ENCODE peak calls at places on chromosomes 3 and 15, in nine cellular contexts. One of them, this sample, is unnamed.

GRCh38 chr15:64090527-64090926 is 3.1 kb downstream of the CIAO2A start:
- DNase-seq in stimulated activated CD4-positive, alpha-beta T cell treated with anti-CD3 and anti-CD28 coated beads, Interleukin-1b, Interleukin-23, amount 100 ng/mL, for 24 hours: no peak
- DNase-seq in stimulated activated CD8-positive, alpha-beta memory T cell treated with anti-CD3 and anti-CD28 coated beads, Interleukin-15, amount 100 ng/mL, for 1 hour: no peak
- DNase-seq in hippocampal formation: no peak
- DNase-seq in lung: no peak
- DNase-seq in foreskin melanocyte: no peak
- DNase-seq in T-helper 2 cell: no peak
- DNase-seq in mucosa of descending colon: peak
- DNase-seq in NCI-H446 treated with DMSO at 0.1 percent for 48 hours: no peak
- DNase-seq in this sample: no peak

GRCh38 chr3:13379191-13379830 is 40.8 kb downstream of the NUP210 start:
- DNase-seq in stimulated activated CD4-positive, alpha-beta T cell treated with anti-CD3 and anti-CD28 coated beads, Interleukin-1b, Interleukin-23, amount 100 ng/mL, for 24 hours: no peak
- DNase-seq in stimulated activated CD8-positive, alpha-beta memory T cell treated with anti-CD3 and anti-CD28 coated beads, Interleukin-15, amount 100 ng/mL, for 1 hour: no peak
- DNase-seq in hippocampal formation: no peak
- DNase-seq in lung: no peak
- DNase-seq in foreskin melanocyte: peak
- DNase-seq in T-helper 2 cell: no peak
- DNase-seq in mucosa of descending colon: no peak
- DNase-seq in NCI-H446 treated with DMSO at 0.1 percent for 48 hours: no peak
- DNase-seq in this sample: no peak

GRCh38 chr15:30924353-30924752 is 20.6 kb downstream of the FAN1 start:
- DNase-seq in stimulated activated CD4-positive, alpha-beta T cell treated with anti-CD3 and anti-CD28 coated beads, Interleukin-1b, Interleukin-23, amount 100 ng/mL, for 24 hours: no peak
- DNase-seq in stimulated activated CD8-positive, alpha-beta memory T cell treated with anti-CD3 and anti-CD28 coated beads, Interleukin-15, amount 100 ng/mL, for 1 hour: no peak
- DNase-seq in hippocampal formation: no peak
- DNase-seq in lung: no peak
- DNase-seq in foreskin melanocyte: no peak
- DNase-seq in T-helper 2 cell: no peak
- DNase-seq in mucosa of descending colon: no peak
- DNase-seq in NCI-H446 treated with DMSO at 0.1 percent for 48 hours: no peak
- DNase-seq in this sample: no peak

GRCh38 chr3:150078983-150079739 is 108.5 kb upstream of the PFN2 start:
- DNase-seq in stimulated activated CD4-positive, alpha-beta T cell treated with anti-CD3 and anti-CD28 coated beads, Interleukin-1b, Interleukin-23, amount 100 ng/mL, for 24 hours: no peak
- DNase-seq in stimulated activated CD8-positive, alpha-beta memory T cell treated with anti-CD3 and anti-CD28 coated beads, Interleukin-15, amount 100 ng/mL, for 1 hour: no peak
- DNase-seq in hippocampal formation: no peak
- DNase-seq in lung: no peak
- DNase-seq in foreskin melanocyte: no peak
- DNase-seq in T-helper 2 cell: no peak
- DNase-seq in mucosa of descending colon: no peak
- DNase-seq in NCI-H446 treated with DMSO at 0.1 percent for 48 hours: peak
- DNase-seq in this sample: peak

GRCh38 chr3:149967067-149967685 is 3.5 kb downstream of the PFN2 start:
- DNase-seq in stimulated activated CD4-positive, alpha-beta T cell treated with anti-CD3 and anti-CD28 coated beads, Interleukin-1b, Interleukin-23, amount 100 ng/mL, for 24 hours: no peak
- DNase-seq in stimulated activated CD8-positive, alpha-beta memory T cell treated with anti-CD3 and anti-CD28 coated beads, Interleukin-15, amount 100 ng/mL, for 1 hour: no peak
- DNase-seq in hippocampal formation: no peak
- DNase-seq in lung: no peak
- DNase-seq in foreskin melanocyte: no peak
- DNase-seq in T-helper 2 cell: peak
- DNase-seq in mucosa of descending colon: no peak
- DNase-seq in NCI-H446 treated with DMSO at 0.1 percent for 48 hours: peak
- DNase-seq in this sample: no peak

GRCh38 chr3:192566706-192567290 is 160.5 kb downstream of the FGF12 start:
- DNase-seq in stimulated activated CD4-positive, alpha-beta T cell treated with anti-CD3 and anti-CD28 coated beads, Interleukin-1b, Interleukin-23, amount 100 ng/mL, for 24 hours: peak
- DNase-seq in stimulated activated CD8-positive, alpha-beta memory T cell treated with anti-CD3 and anti-CD28 coated beads, Interleukin-15, amount 100 ng/mL, for 1 hour: peak
- DNase-seq in hippocampal formation: peak
- DNase-seq in lung: peak
- DNase-seq in foreskin melanocyte: peak
- DNase-seq in T-helper 2 cell: no peak
- DNase-seq in mucosa of descending colon: peak
- DNase-seq in NCI-H446 treated with DMSO at 0.1 percent for 48 hours: peak
- DNase-seq in this sample: peak

GRCh38 chr15:74621936-74622335 is 6.3 kb downstream of the CLK3 start:
- DNase-seq in stimulated activated CD4-positive, alpha-beta T cell treated with anti-CD3 and anti-CD28 coated beads, Interleukin-1b, Interleukin-23, amount 100 ng/mL, for 24 hours: no peak
- DNase-seq in stimulated activated CD8-positive, alpha-beta memory T cell treated with anti-CD3 and anti-CD28 coated beads, Interleukin-15, amount 100 ng/mL, for 1 hour: no peak
- DNase-seq in hippocampal formation: no peak
- DNase-seq in lung: no peak
- DNase-seq in foreskin melanocyte: no peak
- DNase-seq in T-helper 2 cell: no peak
- DNase-seq in mucosa of descending colon: no peak
- DNase-seq in NCI-H446 treated with DMSO at 0.1 percent for 48 hours: no peak
- DNase-seq in this sample: no peak

GRCh38 chr3:142648950-142649349 is 52.8 kb downstream of the PLS1 start:
- DNase-seq in stimulated activated CD4-positive, alpha-beta T cell treated with anti-CD3 and anti-CD28 coated beads, Interleukin-1b, Interleukin-23, amount 100 ng/mL, for 24 hours: no peak
- DNase-seq in stimulated activated CD8-positive, alpha-beta memory T cell treated with anti-CD3 and anti-CD28 coated beads, Interleukin-15, amount 100 ng/mL, for 1 hour: no peak
- DNase-seq in hippocampal formation: no peak
- DNase-seq in lung: no peak
- DNase-seq in foreskin melanocyte: no peak
- DNase-seq in T-helper 2 cell: no peak
- DNase-seq in mucosa of descending colon: no peak
- DNase-seq in NCI-H446 treated with DMSO at 0.1 percent for 48 hours: no peak
- DNase-seq in this sample: no peak

GRCh38 chr3:184085389-184085852 is 11.4 kb upstream of the HTR3E start:
- DNase-seq in stimulated activated CD4-positive, alpha-beta T cell treated with anti-CD3 and anti-CD28 coated beads, Interleukin-1b, Interleukin-23, amount 100 ng/mL, for 24 hours: no peak
- DNase-seq in stimulated activated CD8-positive, alpha-beta memory T cell treated with anti-CD3 and anti-CD28 coated beads, Interleukin-15, amount 100 ng/mL, for 1 hour: no peak
- DNase-seq in hippocampal formation: no peak
- DNase-seq in lung: no peak
- DNase-seq in foreskin melanocyte: no peak
- DNase-seq in T-helper 2 cell: no peak
- DNase-seq in mucosa of descending colon: no peak
- DNase-seq in NCI-H446 treated with DMSO at 0.1 percent for 48 hours: no peak
- DNase-seq in this sample: no peak

GRCh38 chr15:90020041-90020735 is 19.1 kb downstream of the ZNF710 start:
- DNase-seq in stimulated activated CD4-positive, alpha-beta T cell treated with anti-CD3 and anti-CD28 coated beads, Interleukin-1b, Interleukin-23, amount 100 ng/mL, for 24 hours: no peak
- DNase-seq in stimulated activated CD8-positive, alpha-beta memory T cell treated with anti-CD3 and anti-CD28 coated beads, Interleukin-15, amount 100 ng/mL, for 1 hour: no peak
- DNase-seq in hippocampal formation: no peak
- DNase-seq in lung: no peak
- DNase-seq in foreskin melanocyte: no peak
- DNase-seq in T-helper 2 cell: no peak
- DNase-seq in mucosa of descending colon: no peak
- DNase-seq in NCI-H446 treated with DMSO at 0.1 percent for 48 hours: no peak
- DNase-seq in this sample: no peak

GRCh38 chr3:170740726-170741591 is 129.0 kb downstream of the RPL22L1 start:
- DNase-seq in stimulated activated CD4-positive, alpha-beta T cell treated with anti-CD3 and anti-CD28 coated beads, Interleukin-1b, Interleukin-23, amount 100 ng/mL, for 24 hours: no peak
- DNase-seq in stimulated activated CD8-positive, alpha-beta memory T cell treated with anti-CD3 and anti-CD28 coated beads, Interleukin-15, amount 100 ng/mL, for 1 hour: no peak
- DNase-seq in hippocampal formation: peak
- DNase-seq in lung: no peak
- DNase-seq in foreskin melanocyte: peak
- DNase-seq in T-helper 2 cell: no peak
- DNase-seq in mucosa of descending colon: peak
- DNase-seq in NCI-H446 treated with DMSO at 0.1 percent for 48 hours: peak
- DNase-seq in this sample: no peak

GRCh38 chr15:85786778-85787114 is 8.0 kb downstream of the KLHL25 start:
- DNase-seq in stimulated activated CD4-positive, alpha-beta T cell treated with anti-CD3 and anti-CD28 coated beads, Interleukin-1b, Interleukin-23, amount 100 ng/mL, for 24 hours: no peak
- DNase-seq in stimulated activated CD8-positive, alpha-beta memory T cell treated with anti-CD3 and anti-CD28 coated beads, Interleukin-15, amount 100 ng/mL, for 1 hour: no peak
- DNase-seq in hippocampal formation: no peak
- DNase-seq in lung: no peak
- DNase-seq in foreskin melanocyte: no peak
- DNase-seq in T-helper 2 cell: no peak
- DNase-seq in mucosa of descending colon: no peak
- DNase-seq in NCI-H446 treated with DMSO at 0.1 percent for 48 hours: no peak
- DNase-seq in this sample: no peak

GRCh38 chr3:23760871-23761373 is 44.8 kb upstream of the UBE2E1 start:
- DNase-seq in stimulated activated CD4-positive, alpha-beta T cell treated with anti-CD3 and anti-CD28 coated beads, Interleukin-1b, Interleukin-23, amount 100 ng/mL, for 24 hours: no peak
- DNase-seq in stimulated activated CD8-positive, alpha-beta memory T cell treated with anti-CD3 and anti-CD28 coated beads, Interleukin-15, amount 100 ng/mL, for 1 hour: no peak
- DNase-seq in hippocampal formation: no peak
- DNase-seq in lung: no peak
- DNase-seq in foreskin melanocyte: no peak
- DNase-seq in T-helper 2 cell: no peak
- DNase-seq in mucosa of descending colon: no peak
- DNase-seq in NCI-H446 treated with DMSO at 0.1 percent for 48 hours: no peak
- DNase-seq in this sample: no peak

GRCh38 chr3:160792445-160793039 is 36.5 kb downstream of the PPM1L start:
- DNase-seq in stimulated activated CD4-positive, alpha-beta T cell treated with anti-CD3 and anti-CD28 coated beads, Interleukin-1b, Interleukin-23, amount 100 ng/mL, for 24 hours: no peak
- DNase-seq in stimulated activated CD8-positive, alpha-beta memory T cell treated with anti-CD3 and anti-CD28 coated beads, Interleukin-15, amount 100 ng/mL, for 1 hour: no peak
- DNase-seq in hippocampal formation: no peak
- DNase-seq in lung: no peak
- DNase-seq in foreskin melanocyte: no peak
- DNase-seq in T-helper 2 cell: no peak
- DNase-seq in mucosa of descending colon: no peak
- DNase-seq in NCI-H446 treated with DMSO at 0.1 percent for 48 hours: no peak
- DNase-seq in this sample: no peak

GRCh38 chr15:79858469-79858868 is 38.3 kb downstream of the MTHFS start:
- DNase-seq in stimulated activated CD4-positive, alpha-beta T cell treated with anti-CD3 and anti-CD28 coated beads, Interleukin-1b, Interleukin-23, amount 100 ng/mL, for 24 hours: no peak
- DNase-seq in stimulated activated CD8-positive, alpha-beta memory T cell treated with anti-CD3 and anti-CD28 coated beads, Interleukin-15, amount 100 ng/mL, for 1 hour: no peak
- DNase-seq in hippocampal formation: no peak
- DNase-seq in lung: no peak
- DNase-seq in foreskin melanocyte: no peak
- DNase-seq in T-helper 2 cell: no peak
- DNase-seq in mucosa of descending colon: no peak
- DNase-seq in NCI-H446 treated with DMSO at 0.1 percent for 48 hours: no peak
- DNase-seq in this sample: no peak

GRCh38 chr15:39177561-39177960 is 403.3 kb upstream of the THBS1 start:
- DNase-seq in stimulated activated CD4-positive, alpha-beta T cell treated with anti-CD3 and anti-CD28 coated beads, Interleukin-1b, Interleukin-23, amount 100 ng/mL, for 24 hours: no peak
- DNase-seq in stimulated activated CD8-positive, alpha-beta memory T cell treated with anti-CD3 and anti-CD28 coated beads, Interleukin-15, amount 100 ng/mL, for 1 hour: no peak
- DNase-seq in hippocampal formation: no peak
- DNase-seq in lung: no peak
- DNase-seq in foreskin melanocyte: no peak
- DNase-seq in T-helper 2 cell: no peak
- DNase-seq in mucosa of descending colon: no peak
- DNase-seq in NCI-H446 treated with DMSO at 0.1 percent for 48 hours: no peak
- DNase-seq in this sample: no peak

GRCh38 chr3:109803274-109803673 is 465.9 kb upstream of the DPPA4 start:
- DNase-seq in stimulated activated CD4-positive, alpha-beta T cell treated with anti-CD3 and anti-CD28 coated beads, Interleukin-1b, Interleukin-23, amount 100 ng/mL, for 24 hours: no peak
- DNase-seq in stimulated activated CD8-positive, alpha-beta memory T cell treated with anti-CD3 and anti-CD28 coated beads, Interleukin-15, amount 100 ng/mL, for 1 hour: no peak
- DNase-seq in hippocampal formation: no peak
- DNase-seq in lung: no peak
- DNase-seq in foreskin melanocyte: no peak
- DNase-seq in T-helper 2 cell: no peak
- DNase-seq in mucosa of descending colon: peak
- DNase-seq in NCI-H446 treated with DMSO at 0.1 percent for 48 hours: no peak
- DNase-seq in this sample: no peak

GRCh38 chr15:91408476-91409076 is 308.5 kb downstream of the SV2B start:
- DNase-seq in stimulated activated CD4-positive, alpha-beta T cell treated with anti-CD3 and anti-CD28 coated beads, Interleukin-1b, Interleukin-23, amount 100 ng/mL, for 24 hours: no peak
- DNase-seq in stimulated activated CD8-positive, alpha-beta memory T cell treated with anti-CD3 and anti-CD28 coated beads, Interleukin-15, amount 100 ng/mL, for 1 hour: no peak
- DNase-seq in hippocampal formation: no peak
- DNase-seq in lung: no peak
- DNase-seq in foreskin melanocyte: no peak
- DNase-seq in T-helper 2 cell: no peak
- DNase-seq in mucosa of descending colon: peak
- DNase-seq in NCI-H446 treated with DMSO at 0.1 percent for 48 hours: peak
- DNase-seq in this sample: peak

GRCh38 chr3:82053236-82053635 is 291.8 kb upstream of the GBE1 start:
- DNase-seq in stimulated activated CD4-positive, alpha-beta T cell treated with anti-CD3 and anti-CD28 coated beads, Interleukin-1b, Interleukin-23, amount 100 ng/mL, for 24 hours: no peak
- DNase-seq in stimulated activated CD8-positive, alpha-beta memory T cell treated with anti-CD3 and anti-CD28 coated beads, Interleukin-15, amount 100 ng/mL, for 1 hour: no peak
- DNase-seq in hippocampal formation: no peak
- DNase-seq in lung: no peak
- DNase-seq in foreskin melanocyte: no peak
- DNase-seq in T-helper 2 cell: no peak
- DNase-seq in mucosa of descending colon: no peak
- DNase-seq in NCI-H446 treated with DMSO at 0.1 percent for 48 hours: no peak
- DNase-seq in this sample: no peak

GRCh38 chr15:49628379-49628778 is 7.5 kb downstream of the DTWD1 start:
- DNase-seq in stimulated activated CD4-positive, alpha-beta T cell treated with anti-CD3 and anti-CD28 coated beads, Interleukin-1b, Interleukin-23, amount 100 ng/mL, for 24 hours: no peak
- DNase-seq in stimulated activated CD8-positive, alpha-beta memory T cell treated with anti-CD3 and anti-CD28 coated beads, Interleukin-15, amount 100 ng/mL, for 1 hour: no peak
- DNase-seq in hippocampal formation: no peak
- DNase-seq in lung: no peak
- DNase-seq in foreskin melanocyte: no peak
- DNase-seq in T-helper 2 cell: no peak
- DNase-seq in mucosa of descending colon: no peak
- DNase-seq in NCI-H446 treated with DMSO at 0.1 percent for 48 hours: no peak
- DNase-seq in this sample: no peak

GRCh38 chr15:60674704-60675405 is 195.9 kb upstream of the ICE2 start:
- DNase-seq in stimulated activated CD4-positive, alpha-beta T cell treated with anti-CD3 and anti-CD28 coated beads, Interleukin-1b, Interleukin-23, amount 100 ng/mL, for 24 hours: no peak
- DNase-seq in stimulated activated CD8-positive, alpha-beta memory T cell treated with anti-CD3 and anti-CD28 coated beads, Interleukin-15, amount 100 ng/mL, for 1 hour: no peak
- DNase-seq in hippocampal formation: no peak
- DNase-seq in lung: no peak
- DNase-seq in foreskin melanocyte: no peak
- DNase-seq in T-helper 2 cell: no peak
- DNase-seq in mucosa of descending colon: no peak
- DNase-seq in NCI-H446 treated with DMSO at 0.1 percent for 48 hours: no peak
- DNase-seq in this sample: no peak

GRCh38 chr3:189824629-189825312 is 193.6 kb downstream of the TP63 start:
- DNase-seq in stimulated activated CD4-positive, alpha-beta T cell treated with anti-CD3 and anti-CD28 coated beads, Interleukin-1b, Interleukin-23, amount 100 ng/mL, for 24 hours: no peak
- DNase-seq in stimulated activated CD8-positive, alpha-beta memory T cell treated with anti-CD3 and anti-CD28 coated beads, Interleukin-15, amount 100 ng/mL, for 1 hour: no peak
- DNase-seq in hippocampal formation: no peak
- DNase-seq in lung: no peak
- DNase-seq in foreskin melanocyte: no peak
- DNase-seq in T-helper 2 cell: no peak
- DNase-seq in mucosa of descending colon: no peak
- DNase-seq in NCI-H446 treated with DMSO at 0.1 percent for 48 hours: no peak
- DNase-seq in this sample: no peak

GRCh38 chr3:171788546-171789351 is 21.5 kb downstream of the PLD1 start:
- DNase-seq in stimulated activated CD4-positive, alpha-beta T cell treated with anti-CD3 and anti-CD28 coated beads, Interleukin-1b, Interleukin-23, amount 100 ng/mL, for 24 hours: no peak
- DNase-seq in stimulated activated CD8-positive, alpha-beta memory T cell treated with anti-CD3 and anti-CD28 coated beads, Interleukin-15, amount 100 ng/mL, for 1 hour: no peak
- DNase-seq in hippocampal formation: no peak
- DNase-seq in lung: no peak
- DNase-seq in foreskin melanocyte: peak
- DNase-seq in T-helper 2 cell: no peak
- DNase-seq in mucosa of descending colon: no peak
- DNase-seq in NCI-H446 treated with DMSO at 0.1 percent for 48 hours: no peak
- DNase-seq in this sample: no peak

GRCh38 chr3:171374661-171375285 is 85.4 kb downstream of the TNIK start:
- DNase-seq in stimulated activated CD4-positive, alpha-beta T cell treated with anti-CD3 and anti-CD28 coated beads, Interleukin-1b, Interleukin-23, amount 100 ng/mL, for 24 hours: no peak
- DNase-seq in stimulated activated CD8-positive, alpha-beta memory T cell treated with anti-CD3 and anti-CD28 coated beads, Interleukin-15, amount 100 ng/mL, for 1 hour: no peak
- DNase-seq in hippocampal formation: no peak
- DNase-seq in lung: no peak
- DNase-seq in foreskin melanocyte: peak
- DNase-seq in T-helper 2 cell: no peak
- DNase-seq in mucosa of descending colon: no peak
- DNase-seq in NCI-H446 treated with DMSO at 0.1 percent for 48 hours: no peak
- DNase-seq in this sample: no peak

GRCh38 chr3:195133462-195133861 is 137.5 kb downstream of the XXYLT1 start:
- DNase-seq in stimulated activated CD4-positive, alpha-beta T cell treated with anti-CD3 and anti-CD28 coated beads, Interleukin-1b, Interleukin-23, amount 100 ng/mL, for 24 hours: no peak
- DNase-seq in stimulated activated CD8-positive, alpha-beta memory T cell treated with anti-CD3 and anti-CD28 coated beads, Interleukin-15, amount 100 ng/mL, for 1 hour: no peak
- DNase-seq in hippocampal formation: peak
- DNase-seq in lung: no peak
- DNase-seq in foreskin melanocyte: no peak
- DNase-seq in T-helper 2 cell: no peak
- DNase-seq in mucosa of descending colon: peak
- DNase-seq in NCI-H446 treated with DMSO at 0.1 percent for 48 hours: peak
- DNase-seq in this sample: peak

GRCh38 chr3:132255041-132255745 is 62.0 kb upstream of the ACP3 start:
- DNase-seq in stimulated activated CD4-positive, alpha-beta T cell treated with anti-CD3 and anti-CD28 coated beads, Interleukin-1b, Interleukin-23, amount 100 ng/mL, for 24 hours: no peak
- DNase-seq in stimulated activated CD8-positive, alpha-beta memory T cell treated with anti-CD3 and anti-CD28 coated beads, Interleukin-15, amount 100 ng/mL, for 1 hour: no peak
- DNase-seq in hippocampal formation: no peak
- DNase-seq in lung: no peak
- DNase-seq in foreskin melanocyte: no peak
- DNase-seq in T-helper 2 cell: no peak
- DNase-seq in mucosa of descending colon: no peak
- DNase-seq in NCI-H446 treated with DMSO at 0.1 percent for 48 hours: no peak
- DNase-seq in this sample: no peak

GRCh38 chr15:63231717-63232116 is 42.3 kb downstream of the RAB8B start:
- DNase-seq in stimulated activated CD4-positive, alpha-beta T cell treated with anti-CD3 and anti-CD28 coated beads, Interleukin-1b, Interleukin-23, amount 100 ng/mL, for 24 hours: no peak
- DNase-seq in stimulated activated CD8-positive, alpha-beta memory T cell treated with anti-CD3 and anti-CD28 coated beads, Interleukin-15, amount 100 ng/mL, for 1 hour: no peak
- DNase-seq in hippocampal formation: no peak
- DNase-seq in lung: no peak
- DNase-seq in foreskin melanocyte: no peak
- DNase-seq in T-helper 2 cell: no peak
- DNase-seq in mucosa of descending colon: no peak
- DNase-seq in NCI-H446 treated with DMSO at 0.1 percent for 48 hours: no peak
- DNase-seq in this sample: no peak

GRCh38 chr3:33658971-33659848 is 58.8 kb downstream of the CLASP2 start:
- DNase-seq in stimulated activated CD4-positive, alpha-beta T cell treated with anti-CD3 and anti-CD28 coated beads, Interleukin-1b, Interleukin-23, amount 100 ng/mL, for 24 hours: no peak
- DNase-seq in stimulated activated CD8-positive, alpha-beta memory T cell treated with anti-CD3 and anti-CD28 coated beads, Interleukin-15, amount 100 ng/mL, for 1 hour: no peak
- DNase-seq in hippocampal formation: peak
- DNase-seq in lung: peak
- DNase-seq in foreskin melanocyte: peak
- DNase-seq in T-helper 2 cell: peak
- DNase-seq in mucosa of descending colon: peak
- DNase-seq in NCI-H446 treated with DMSO at 0.1 percent for 48 hours: peak
- DNase-seq in this sample: peak

GRCh38 chr15:81184188-81184587 is 12.5 kb upstream of the IL16 start:
- DNase-seq in stimulated activated CD4-positive, alpha-beta T cell treated with anti-CD3 and anti-CD28 coated beads, Interleukin-1b, Interleukin-23, amount 100 ng/mL, for 24 hours: no peak
- DNase-seq in stimulated activated CD8-positive, alpha-beta memory T cell treated with anti-CD3 and anti-CD28 coated beads, Interleukin-15, amount 100 ng/mL, for 1 hour: no peak
- DNase-seq in hippocampal formation: no peak
- DNase-seq in lung: no peak
- DNase-seq in foreskin melanocyte: no peak
- DNase-seq in T-helper 2 cell: no peak
- DNase-seq in mucosa of descending colon: no peak
- DNase-seq in NCI-H446 treated with DMSO at 0.1 percent for 48 hours: no peak
- DNase-seq in this sample: no peak

GRCh38 chr3:72310028-72310987 is 525.4 kb upstream of the PROK2 start:
- DNase-seq in stimulated activated CD4-positive, alpha-beta T cell treated with anti-CD3 and anti-CD28 coated beads, Interleukin-1b, Interleukin-23, amount 100 ng/mL, for 24 hours: no peak
- DNase-seq in stimulated activated CD8-positive, alpha-beta memory T cell treated with anti-CD3 and anti-CD28 coated beads, Interleukin-15, amount 100 ng/mL, for 1 hour: no peak
- DNase-seq in hippocampal formation: no peak
- DNase-seq in lung: no peak
- DNase-seq in foreskin melanocyte: peak
- DNase-seq in T-helper 2 cell: no peak
- DNase-seq in mucosa of descending colon: peak
- DNase-seq in NCI-H446 treated with DMSO at 0.1 percent for 48 hours: no peak
- DNase-seq in this sample: peak

GRCh38 chr15:55246567-55246966 is 43.0 kb downstream of the RAB27A start:
- DNase-seq in stimulated activated CD4-positive, alpha-beta T cell treated with anti-CD3 and anti-CD28 coated beads, Interleukin-1b, Interleukin-23, amount 100 ng/mL, for 24 hours: no peak
- DNase-seq in stimulated activated CD8-positive, alpha-beta memory T cell treated with anti-CD3 and anti-CD28 coated beads, Interleukin-15, amount 100 ng/mL, for 1 hour: no peak
- DNase-seq in hippocampal formation: no peak
- DNase-seq in lung: no peak
- DNase-seq in foreskin melanocyte: no peak
- DNase-seq in T-helper 2 cell: no peak
- DNase-seq in mucosa of descending colon: no peak
- DNase-seq in NCI-H446 treated with DMSO at 0.1 percent for 48 hours: no peak
- DNase-seq in this sample: no peak

This sample was measured in BE2C.